ENCODE peak calls at places on chromosomes 16 and 17, in six cellular contexts. F, B, J, W, L and C are unnamed samples.

GRCh38 chr17:32626371-32626770 is 139.6 kb downstream of the CDK5R1 start:
- DNase-seq in F (no peak), B (no peak), J (no peak), W (no peak), L (no peak), C (no peak)

GRCh38 chr16:71807905-71808592 is 585 bp downstream of the AP1G1 start:
- DNase-seq in F (no peak), B (no peak), J (peak), W (no peak), L (peak), C (no peak)

GRCh38 chr16:49810769-49811315 is 45.1 kb downstream of the ZNF423 start:
- DNase-seq in F (no peak), B (no peak), J (no peak), W (no peak), L (no peak), C (no peak)

GRCh38 chr16:58339452-58339938 is 44.7 kb upstream of the PRSS54 start:
- DNase-seq in F (no peak), B (no peak), J (no peak), W (no peak), L (no peak), C (no peak)

GRCh38 chr16:49675417-49675816 is 180.5 kb downstream of the ZNF423 start:
- DNase-seq in F (no peak), B (no peak), J (no peak), W (no peak), L (no peak), C (no peak)

GRCh38 chr17:1188812-1189211 is 9.0 kb upstream of the ABR start:
- DNase-seq in F (no peak), B (no peak), J (peak), W (no peak), L (no peak), C (no peak)

GRCh38 chr16:9033125-9033830 is 58.2 kb upstream of the HAPSTR1 start:
- DNase-seq in F (no peak), B (no peak), J (peak), W (no peak), L (no peak), C (no peak)

GRCh38 chr16:88983771-88984687 is 7.0 kb upstream of the CBFA2T3 start:
- DNase-seq in F (no peak), B (no peak), J (no peak), W (no peak), L (peak), C (no peak)

GRCh38 chr17:63919311-63919723 is 678 bp upstream of the GH1 start:
- DNase-seq in F (peak), B (peak), J (peak), W (peak), L (peak), C (peak)

GRCh38 chr17:15307686-15308085 is 33.7 kb downstream of the TEKT3 start:
- DNase-seq in F (no peak), B (no peak), J (peak), W (no peak), L (no peak), C (no peak)

GRCh38 chr16:85027968-85028637 is 508 bp downstream of the KIAA0513 start:
- DNase-seq in F (peak), B (no peak), J (peak), W (no peak), L (peak), C (no peak)

GRCh38 chr17:7798839-7799238 is 35.2 kb upstream of the KDM6B start:
- DNase-seq in F (no peak), B (no peak), J (no peak), W (no peak), L (no peak), C (no peak)

GRCh38 chr17:41962768-41963434 is 3.7 kb upstream of the CNP start:
- DNase-seq in F (peak), B (peak), J (peak), W (peak), L (peak), C (peak)

GRCh38 chr17:20105539-20106291 is 96.6 kb downstream of the SPECC1 start:
- DNase-seq in F (no peak), B (no peak), J (no peak), W (no peak), L (no peak), C (no peak)

GRCh38 chr17:69265873-69266272 is 37.2 kb upstream of the ABCA10 start:
- DNase-seq in F (no peak), B (no peak), J (no peak), W (no peak), L (no peak), C (no peak)

GRCh38 chr16:55297062-55297909 is 26.7 kb upstream of the IRX6 start:
- DNase-seq in F (no peak), B (no peak), J (no peak), W (no peak), L (no peak), C (no peak)

GRCh38 chr17:63519972-63520882 is 2.9 kb upstream of the KCNH6 start:
- DNase-seq in F (no peak), B (no peak), J (peak), W (no peak), L (no peak), C (no peak)

GRCh38 chr17:7307686-7308624 is 527 bp downstream of the EIF5A start:
- DNase-seq in F (no peak), B (no peak), J (peak), W (peak), L (no peak), C (peak)

GRCh38 chr17:35900280-35900679 is 20.1 kb upstream of the CCL5 start:
- DNase-seq in F (peak), B (no peak), J (no peak), W (no peak), L (no peak), C (no peak)

GRCh38 chr16:65342231-65342866 is 220.5 kb upstream of the CDH11 start:
- DNase-seq in F (no peak), B (no peak), J (no peak), W (no peak), L (no peak), C (no peak)

GRCh38 chr16:28553776-28554633 is at the start of gene SGF29:
- DNase-seq in F (peak), B (peak), J (peak), W (peak), L (peak), C (peak)

GRCh38 chr17:61199431-61200348 is 200.0 kb upstream of the TBX2 start:
- DNase-seq in F (no peak), B (no peak), J (no peak), W (no peak), L (no peak), C (no peak)

GRCh38 chr17:79479876-79480275 is 131.0 kb downstream of the RBFOX3 start:
- DNase-seq in F (no peak), B (no peak), J (no peak), W (no peak), L (no peak), C (no peak)

GRCh38 chr17:13953871-13954270 is 115.4 kb upstream of the COX10 start:
- DNase-seq in F (no peak), B (no peak), J (no peak), W (no peak), L (no peak), C (no peak)

GRCh38 chr17:63446981-63447687 is 1.0 kb upstream of the CYB561 start:
- DNase-seq in F (peak), B (no peak), J (peak), W (peak), L (peak), C (peak)

GRCh38 chr17:8799001-8799850 is at the start of gene MFSD6L:
- DNase-seq in F (no peak), B (no peak), J (peak), W (no peak), L (no peak), C (no peak)

GRCh38 chr16:85483424-85483823 is 129.7 kb upstream of the GSE1 start:
- DNase-seq in F (no peak), B (no peak), J (no peak), W (no peak), L (no peak), C (no peak)

GRCh38 chr16:50615891-50616290 is 65.2 kb downstream of the SNX20 start:
- DNase-seq in F (no peak), B (no peak), J (no peak), W (no peak), L (no peak), C (no peak)

GRCh38 chr17:29145289-29146058 is 34.7 kb downstream of the MYO18A start:
- DNase-seq in F (peak), B (peak), J (peak), W (peak), L (peak), C (peak)

GRCh38 chr16:89031715-89032659 is 55.0 kb upstream of the CBFA2T3 start:
- DNase-seq in F (peak), B (peak), J (peak), W (peak), L (no peak), C (peak)

GRCh38 chr17:18146980-18147379 is 36.6 kb upstream of the ALKBH5 start:
- DNase-seq in F (no peak), B (no peak), J (no peak), W (no peak), L (no peak), C (no peak)